ENCODE peak calls at places on chromosomes 12 and 14, in eight cellular contexts. One of them, this sample, is unnamed. For H3K4me1, the result is how much of the 10 kb centered on the place peaks cover.

GRCh38 chr12:31021809-31022492 is 51.7 kb upstream of the DDX11 start:
- DNase-seq in H1: no peak
- DNase-seq in K562: no peak
- DNase-seq in stomach: no peak
- DNase-seq in body of pancreas: no peak
- DNase-seq in heart left ventricle: no peak
- DNase-seq in tibial nerve: no peak
- DNase-seq in A549: no peak
- DNase-seq in this sample: no peak

GRCh38 chr12:49673446-49674317 is 33.5 kb downstream of the FMNL3 start:
- DNase-seq in stomach: peak
- DNase-seq in heart left ventricle: peak
- DNase-seq in A549: no peak
- DNase-seq in body of pancreas: peak
- DNase-seq in tibial nerve: peak
- DNase-seq in K562: peak
- DNase-seq in H1: no peak
- DNase-seq in this sample: peak

GRCh38 chr14:43687866-43688265 is 819.2 kb downstream of the FSCB start:
- DNase-seq in A549: peak
- DNase-seq in tibial nerve: no peak
- DNase-seq in heart left ventricle: no peak
- DNase-seq in K562: no peak
- DNase-seq in body of pancreas: no peak
- DNase-seq in H1: no peak
- DNase-seq in stomach: no peak
- DNase-seq in this sample: no peak

GRCh38 chr12:67811437-67812361 is 163.2 kb downstream of the DYRK2 start:
- DNase-seq in body of pancreas: no peak
- DNase-seq in stomach: no peak
- DNase-seq in A549: peak
- DNase-seq in tibial nerve: no peak
- DNase-seq in K562: no peak
- DNase-seq in heart left ventricle: no peak
- DNase-seq in H1: no peak
- DNase-seq in this sample: no peak

GRCh38 chr12:32273712-32274111 is 125.6 kb upstream of the FGD4 start:
- DNase-seq in tibial nerve: no peak
- DNase-seq in stomach: no peak
- DNase-seq in H1: no peak
- DNase-seq in heart left ventricle: no peak
- DNase-seq in body of pancreas: no peak
- DNase-seq in A549: no peak
- DNase-seq in K562: peak
- DNase-seq in this sample: no peak

GRCh38 chr12:93198086-93198485 is 179.6 kb upstream of the NUDT4 start:
- DNase-seq in H1: no peak
- DNase-seq in stomach: no peak
- DNase-seq in body of pancreas: no peak
- DNase-seq in tibial nerve: no peak
- DNase-seq in heart left ventricle: no peak
- DNase-seq in A549: peak
- DNase-seq in K562: no peak
- DNase-seq in this sample: no peak

GRCh38 chr12:6819069-6820030 is 2.3 kb upstream of the GPR162 start:
- DNase-seq in A549: no peak
- DNase-seq in heart left ventricle: no peak
- DNase-seq in H1: no peak
- DNase-seq in tibial nerve: no peak
- DNase-seq in stomach: no peak
- DNase-seq in body of pancreas: no peak
- DNase-seq in K562: no peak
- DNase-seq in this sample: no peak

GRCh38 chr14:52895000-52895399 is 55.9 kb downstream of the FERMT2 start:
- DNase-seq in body of pancreas: no peak
- DNase-seq in K562: no peak
- DNase-seq in heart left ventricle: no peak
- DNase-seq in A549: no peak
- DNase-seq in H1: no peak
- DNase-seq in stomach: no peak
- DNase-seq in tibial nerve: no peak
- DNase-seq in this sample: no peak

GRCh38 chr12:40602562-40602961 is 89.7 kb upstream of the CNTN1 start:
- DNase-seq in body of pancreas: no peak
- DNase-seq in stomach: no peak
- DNase-seq in A549: no peak
- DNase-seq in H1: no peak
- DNase-seq in heart left ventricle: no peak
- DNase-seq in tibial nerve: no peak
- DNase-seq in K562: no peak
- DNase-seq in this sample: no peak

GRCh38 chr12:45130881-45131281 is 80.0 kb upstream of the DBX2 start:
- DNase-seq in A549: peak
- DNase-seq in body of pancreas: peak
- DNase-seq in stomach: no peak
- DNase-seq in H1: peak
- DNase-seq in heart left ventricle: peak
- DNase-seq in tibial nerve: peak
- DNase-seq in K562: peak
- DNase-seq in this sample: peak

GRCh38 chr12:388547-389137 is 478 bp downstream of the KDM5A start:
- DNase-seq in H1: no peak
- DNase-seq in A549: peak
- DNase-seq in tibial nerve: no peak
- DNase-seq in stomach: no peak
- DNase-seq in body of pancreas: peak
- DNase-seq in heart left ventricle: no peak
- DNase-seq in K562: no peak
- DNase-seq in this sample: no peak

GRCh38 chr14:104134061-104134965 is 4.1 kb upstream of the KIF26A start:
- DNase-seq in body of pancreas: no peak
- DNase-seq in K562: no peak
- DNase-seq in heart left ventricle: peak
- DNase-seq in stomach: no peak
- DNase-seq in H1: no peak
- DNase-seq in tibial nerve: no peak
- DNase-seq in A549: no peak
- DNase-seq in this sample: no peak

GRCh38 chr12:1851126-1851791 is 30.9 kb downstream of the LRTM2 start:
- DNase-seq in A549: no peak
- DNase-seq in heart left ventricle: no peak
- DNase-seq in H1: no peak
- DNase-seq in stomach: no peak
- DNase-seq in body of pancreas: no peak
- DNase-seq in K562: no peak
- DNase-seq in tibial nerve: no peak
- DNase-seq in this sample: no peak

GRCh38 chr14:77097689-77098469 is at the start of gene CIPC:
- DNase-seq in K562: peak
- DNase-seq in heart left ventricle: peak
- DNase-seq in A549: peak
- DNase-seq in stomach: peak
- DNase-seq in tibial nerve: peak
- DNase-seq in H1: peak
- DNase-seq in body of pancreas: peak
- DNase-seq in this sample: peak
- TF ChIP-seq CTCF in K562: no peak
- TF ChIP-seq CTCF in heart left ventricle: no peak
- TF ChIP-seq CTCF in A549: no peak
- TF ChIP-seq CTCF in stomach: no peak
- TF ChIP-seq CTCF in tibial nerve: peak
- TF ChIP-seq CTCF in H1: no peak
- TF ChIP-seq CTCF in body of pancreas: no peak
- TF ChIP-seq CTCF in this sample: no peak

GRCh38 chr12:52151859-52152783 is 39.7 kb downstream of the KRT80 start:
- DNase-seq in A549: peak
- DNase-seq in H1: no peak
- DNase-seq in tibial nerve: peak
- DNase-seq in K562: peak
- DNase-seq in heart left ventricle: peak
- DNase-seq in stomach: peak
- DNase-seq in body of pancreas: peak
- DNase-seq in this sample: peak
- TF ChIP-seq POLR2A in A549: peak
- TF ChIP-seq POLR2A in H1: no peak
- TF ChIP-seq POLR2A in tibial nerve: no peak
- TF ChIP-seq POLR2A in K562: no peak
- TF ChIP-seq POLR2A in heart left ventricle: peak
- TF ChIP-seq POLR2A in stomach: no peak
- TF ChIP-seq POLR2A in body of pancreas: peak
- TF ChIP-seq POLR2A in this sample: no peak

DNA sequence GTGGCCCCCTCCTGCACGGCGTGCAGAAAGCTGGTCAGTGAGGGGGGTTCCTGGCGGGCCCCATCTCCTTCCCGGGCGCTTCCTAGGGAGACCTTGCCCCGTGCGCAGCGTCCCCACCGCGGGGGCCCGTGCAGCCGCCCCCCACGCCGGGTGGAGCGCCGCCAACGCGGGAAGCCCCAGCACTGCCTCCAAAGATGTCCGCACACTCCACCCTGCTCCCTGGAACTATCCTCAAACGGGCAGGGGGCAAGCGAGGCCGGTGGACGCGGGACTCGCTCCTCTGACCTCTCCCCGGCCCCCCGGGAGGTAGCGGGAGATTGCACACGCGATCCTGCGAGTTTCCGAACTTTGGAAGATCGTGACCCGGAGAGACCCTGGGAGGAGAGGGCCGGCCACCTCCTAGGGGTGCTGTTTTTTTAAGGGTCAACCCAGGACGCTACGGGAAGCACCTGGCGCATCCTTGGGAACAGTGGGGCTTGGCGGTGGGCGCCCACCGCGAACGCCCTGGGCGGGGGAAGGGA is 1.5 kb upstream of the FZD10 start:
- DNase-seq in tibial nerve: no peak
- DNase-seq in body of pancreas: no peak
- DNase-seq in stomach: no peak
- DNase-seq in heart left ventricle: no peak
- DNase-seq in A549: no peak
- DNase-seq in H1: no peak
- DNase-seq in K562: no peak
- DNase-seq in this sample: no peak
- H3K4me1 ChIP-seq in tibial nerve: under half
- H3K4me1 ChIP-seq in body of pancreas: under half
- H3K4me1 ChIP-seq in stomach: under half
- H3K4me1 ChIP-seq in heart left ventricle: under half
- H3K4me1 ChIP-seq in A549: under half
- H3K4me1 ChIP-seq in H1: under half
- H3K4me1 ChIP-seq in K562: under half
- H3K4me1 ChIP-seq in this sample: under half

GRCh38 chr14:20855652-20856291 is 35.4 kb upstream of the RNASE3 start:
- DNase-seq in heart left ventricle: peak
- DNase-seq in tibial nerve: peak
- DNase-seq in A549: peak
- DNase-seq in H1: peak
- DNase-seq in K562: peak
- DNase-seq in body of pancreas: peak
- DNase-seq in stomach: peak
- DNase-seq in this sample: no peak

GRCh38 chr14:20857207-20857606 is 34.0 kb upstream of the RNASE3 start:
- DNase-seq in body of pancreas: no peak
- DNase-seq in stomach: no peak
- DNase-seq in A549: no peak
- DNase-seq in H1: no peak
- DNase-seq in heart left ventricle: no peak
- DNase-seq in tibial nerve: no peak
- DNase-seq in K562: no peak
- DNase-seq in this sample: no peak

DNA sequence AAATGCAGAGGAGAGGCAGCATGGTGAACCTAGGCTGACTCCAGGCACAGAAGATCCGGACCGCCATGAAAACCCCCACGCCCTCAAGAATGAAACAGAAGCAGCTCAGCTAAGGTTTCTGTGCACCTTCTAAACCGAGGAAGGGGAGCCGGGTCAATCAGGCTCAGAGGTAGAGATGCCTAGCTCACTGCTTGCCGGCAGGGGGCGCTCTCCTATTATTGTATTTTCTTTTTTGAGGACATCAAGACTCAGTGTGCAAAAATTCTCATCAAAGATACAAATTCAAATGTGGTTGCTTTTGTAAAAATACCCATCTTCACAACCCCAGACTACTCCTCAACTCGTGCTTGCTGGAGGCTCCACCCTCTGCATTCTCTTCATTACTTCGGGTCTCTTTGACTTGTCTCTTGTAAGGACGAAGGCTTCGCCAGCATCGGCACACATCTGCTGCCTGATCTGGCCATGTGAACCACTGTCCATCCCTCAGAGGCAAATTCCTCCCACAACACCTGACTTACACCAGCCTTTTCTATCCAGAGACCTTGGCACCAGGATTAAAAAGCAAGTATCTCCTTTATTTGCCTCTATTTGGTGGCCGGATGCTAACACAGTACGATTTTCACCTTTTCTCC is 33.4 kb upstream of the RNASE3 start:
- DNase-seq in H1: no peak
- DNase-seq in A549: peak
- DNase-seq in body of pancreas: peak
- DNase-seq in tibial nerve: peak
- DNase-seq in heart left ventricle: peak
- DNase-seq in K562: peak
- DNase-seq in stomach: peak
- DNase-seq in this sample: peak
- TF ChIP-seq CTCF in H1: peak
- TF ChIP-seq CTCF in A549: peak
- TF ChIP-seq CTCF in body of pancreas: peak
- TF ChIP-seq CTCF in tibial nerve: peak
- TF ChIP-seq CTCF in heart left ventricle: peak
- TF ChIP-seq CTCF in K562: peak
- TF ChIP-seq CTCF in stomach: peak
- TF ChIP-seq CTCF in this sample: peak

DNA sequence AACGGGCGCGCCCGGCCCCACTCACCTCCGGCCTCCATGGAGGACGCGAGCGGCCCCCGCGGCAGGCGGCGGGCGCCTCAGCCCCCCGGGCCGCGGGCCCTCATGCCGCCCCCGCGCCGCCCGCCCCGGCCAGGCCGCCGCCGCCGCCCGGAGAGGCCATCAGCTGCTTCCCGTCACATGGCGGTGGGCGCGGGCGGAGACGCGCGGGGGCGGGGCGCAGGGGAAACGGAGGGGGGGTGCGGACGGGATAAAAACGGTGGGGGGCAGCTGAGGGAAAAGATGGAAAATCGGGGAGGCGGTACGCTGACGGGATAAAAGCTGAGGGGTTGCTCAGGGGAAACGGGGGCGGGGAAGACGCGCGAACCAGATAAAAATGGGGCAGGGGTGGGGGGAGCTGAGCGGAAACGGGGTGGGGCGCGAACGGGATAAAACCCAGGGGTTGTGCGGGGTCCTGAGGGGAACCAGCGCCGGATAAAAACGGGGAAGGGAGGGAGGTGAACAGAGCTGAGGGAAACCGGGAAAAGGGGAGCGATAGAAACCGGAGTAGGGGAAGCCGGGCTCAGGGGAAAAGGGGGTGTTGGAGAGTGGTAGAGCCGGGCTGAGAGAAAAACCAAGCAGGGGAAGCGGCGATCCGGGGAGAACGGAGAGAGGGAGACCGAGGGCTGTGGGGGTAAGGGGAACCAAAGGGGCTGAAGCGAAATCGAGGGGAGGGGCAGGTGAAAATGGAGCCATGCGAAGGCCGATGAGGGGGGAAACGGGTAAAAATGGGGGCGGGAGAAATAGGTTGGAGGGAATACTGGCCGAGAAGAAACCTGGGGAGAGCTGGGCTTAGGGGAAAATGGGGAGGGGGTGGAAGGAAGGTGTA is at the start of gene WSB2:
- DNase-seq in heart left ventricle: peak
- DNase-seq in K562: peak
- DNase-seq in H1: no peak
- DNase-seq in A549: peak
- DNase-seq in stomach: peak
- DNase-seq in tibial nerve: peak
- DNase-seq in body of pancreas: peak
- DNase-seq in this sample: peak
- TF ChIP-seq POLR2A in heart left ventricle: no peak
- TF ChIP-seq POLR2A in K562: peak
- TF ChIP-seq POLR2A in H1: no peak
- TF ChIP-seq POLR2A in A549: peak
- TF ChIP-seq POLR2A in stomach: no peak
- TF ChIP-seq POLR2A in tibial nerve: no peak
- TF ChIP-seq POLR2A in body of pancreas: peak
- TF ChIP-seq POLR2A in this sample: no peak

This sample was measured in sigmoid colon.